ENCODE peak calls at places on chromosomes 7 and 10, in six cellular contexts. A is DND-41; N is ascending aorta; Y is CD8-positive, alpha-beta T cell; E is Panc1; L is body of pancreas. F is an unnamed sample. For H3K4me1, the result is how much of the 10 kb centered on the place peaks cover.

GRCh38 chr10:102791754-102792153 is 45.5 kb downstream of the CYP17A1 start:
- DNase-seq in A (no peak), N (no peak), Y (no peak), E (no peak), L (no peak), F (no peak)

GRCh38 chr10:78178940-78179339 is 145.3 kb downstream of the RPS24 start:
- DNase-seq in A (no peak), N (no peak), Y (no peak), E (no peak), L (no peak), F (peak)

GRCh38 chr7:101862280-101863220 is 45.1 kb downstream of the CUX1 start:
- DNase-seq in A (no peak), N (no peak), Y (no peak), E (no peak), L (no peak), F (no peak)

GRCh38 chr7:39507866-39508551 is 58.2 kb upstream of the YAE1 start:
- DNase-seq in A (no peak), N (no peak), Y (no peak), E (no peak), L (no peak), F (no peak)

GRCh38 chr7:30893357-30893756 is 18.3 kb upstream of the AQP1 start:
- DNase-seq in A (no peak), N (no peak), Y (no peak), E (no peak), L (peak), F (no peak)

GRCh38 chr7:794207-794606 is 38.1 kb upstream of the SUN1 start:
- DNase-seq in A (no peak), N (no peak), Y (no peak), E (no peak), L (no peak), F (no peak)

GRCh38 chr7:22696672-22697071 is 30.3 kb upstream of the IL6 start:
- DNase-seq in A (no peak), N (no peak), Y (no peak), E (no peak), L (no peak), F (no peak)

GRCh38 chr10:133124357-133125211 is 35.4 kb upstream of the KNDC1 start:
- DNase-seq in A (no peak), N (no peak), Y (no peak), E (no peak), L (peak), F (peak)

GRCh38 chr10:61487506-61487905 is 34.3 kb upstream of the TMEM26 start:
- DNase-seq in A (no peak), N (no peak), Y (no peak), E (no peak), L (no peak), F (no peak)

GRCh38 chr7:100363098-100363497 is 5.2 kb downstream of the PILRB start:
- DNase-seq in A (no peak), N (no peak), Y (no peak), E (no peak), L (no peak), F (no peak)

GRCh38 chr10:34018129-34018528 is 683.7 kb upstream of the NRP1 start:
- DNase-seq in A (no peak), N (no peak), Y (no peak), E (no peak), L (no peak), F (no peak)

GRCh38 chr7:150307129-150307528 is 16.0 kb upstream of the LRRC61 start:
- DNase-seq in A (no peak), N (no peak), Y (no peak), E (no peak), L (no peak), F (no peak)

GRCh38 chr10:31819393-31819820 is 109.2 kb downstream of the ARHGAP12 start:
- DNase-seq in A (no peak), N (no peak), Y (no peak), E (no peak), L (peak), F (peak)

GRCh38 chr10:64118736-64119135 is 597.5 kb downstream of the REEP3 start:
- DNase-seq in A (no peak), N (no peak), Y (no peak), E (no peak), L (no peak), F (no peak)

GRCh38 chr10:122516733-122517132 is 43.8 kb upstream of the DMBT1 start:
- DNase-seq in A (peak), N (no peak), Y (no peak), E (no peak), L (no peak), F (no peak)

GRCh38 chr10:89342219-89342966 is 14.6 kb downstream of the IFIT3 start:
- DNase-seq in A (no peak), N (no peak), Y (no peak), E (no peak), L (no peak), F (peak)

GRCh38 chr10:11573497-11573896 is 38.0 kb downstream of the USP6NL start:
- DNase-seq in A (no peak), N (no peak), Y (no peak), E (no peak), L (no peak), F (no peak)

GRCh38 chr10:69458426-69459100 is 7.3 kb downstream of the TSPAN15 start:
- DNase-seq in A (no peak), N (no peak), Y (no peak), E (no peak), L (peak), F (no peak)
- H3K4me1 ChIP-seq in A (under half), N (under half), Y (under half), E (half or more), L (under half), F (under half)

GRCh38 chr7:116877443-116878217 is 15.2 kb downstream of the CAPZA2 start:
- DNase-seq in A (no peak), N (no peak), Y (no peak), E (no peak), L (no peak), F (no peak)

GRCh38 chr7:116872026-116872425 is 9.6 kb downstream of the CAPZA2 start:
- DNase-seq in A (no peak), N (no peak), Y (no peak), E (no peak), L (no peak), F (no peak)

GRCh38 chr7:116871061-116871700 is 8.8 kb downstream of the CAPZA2 start:
- DNase-seq in A (no peak), N (no peak), Y (no peak), E (no peak), L (no peak), F (no peak)

GRCh38 chr7:116873619-116874018 is 11.2 kb downstream of the CAPZA2 start:
- DNase-seq in A (no peak), N (no peak), Y (no peak), E (no peak), L (no peak), F (no peak)

GRCh38 chr7:116876664-116877442 is 14.5 kb downstream of the CAPZA2 start:
- DNase-seq in A (no peak), N (no peak), Y (no peak), E (no peak), L (peak), F (no peak)
- H3K4me1 ChIP-seq in A (under half), N (under half), Y (under half), E (under half), L (under half), F (under half)

GRCh38 chr7:132677941-132678340 is 101.7 kb upstream of the PLXNA4 start:
- DNase-seq in A (no peak), N (no peak), Y (no peak), E (no peak), L (no peak), F (no peak)
- H3K4me1 ChIP-seq in A (under half), N (under half), Y (under half), E (under half), L (under half), F (under half)

GRCh38 chr7:70725448-70725847 is 406.5 kb upstream of the GALNT17 start:
- DNase-seq in A (no peak), N (no peak), Y (no peak), E (no peak), L (no peak), F (no peak)
- H3K4me1 ChIP-seq in A (under half), N (under half), Y (under half), E (under half), L (under half), F (under half)

GRCh38 chr7:148714498-148714897 is 15.8 kb downstream of the CUL1 start:
- DNase-seq in A (no peak), N (no peak), Y (no peak), E (no peak), L (no peak), F (no peak)

GRCh38 chr7:148718431-148718830 is 19.7 kb downstream of the CUL1 start:
- DNase-seq in A (no peak), N (no peak), Y (no peak), E (no peak), L (no peak), F (no peak)

GRCh38 chr7:148719753-148720152 is 21.1 kb downstream of the CUL1 start:
- DNase-seq in A (no peak), N (no peak), Y (no peak), E (no peak), L (no peak), F (no peak)

GRCh38 chr7:148715027-148715426 is 16.3 kb downstream of the CUL1 start:
- DNase-seq in A (no peak), N (no peak), Y (no peak), E (no peak), L (no peak), F (no peak)

GRCh38 chr7:148717266-148717793 is 18.6 kb downstream of the CUL1 start:
- DNase-seq in A (no peak), N (no peak), Y (no peak), E (no peak), L (no peak), F (no peak)
- H3K4me1 ChIP-seq in A (under half), N (under half), Y (half or more), E (under half), L (under half), F (under half)